ENCODE peak calls at places on chromosomes 12 and 14, in four cellular contexts. E is uterus, Q is RCC 7860, P is glomerular endothelial cell. A is an unnamed sample.

GRCh38 chr12:126051611-126052107 is 986.4 kb downstream of the AACS start:
- DNase-seq in E (no peak), Q (no peak), P (no peak), A (no peak)

GRCh38 chr12:104736307-104736706 is 221.8 kb downstream of the SLC41A2 start:
- DNase-seq in Q (no peak), P (no peak), E (no peak), A (no peak)

GRCh38 chr12:40010899-40011774 is 94.7 kb downstream of the SLC2A13 start:
- DNase-seq in P (peak), E (peak), Q (peak), A (peak)

GRCh38 chr14:94030571-94030970 is 4.4 kb downstream of the OTUB2 start:
- DNase-seq in P (no peak), E (no peak), Q (no peak), A (no peak)

GRCh38 chr12:108967869-108968540 is 52.9 kb downstream of the SVOP start:
- DNase-seq in P (no peak), E (no peak), Q (no peak), A (no peak)

GRCh38 chr14:24915958-24916595 is 133.9 kb downstream of the STXBP6 start:
- DNase-seq in Q (no peak), E (no peak), P (no peak), A (no peak)

GRCh38 chr12:64681200-64682052 is 71.1 kb downstream of the RASSF3 start:
- DNase-seq in Q (no peak), E (no peak), P (no peak), A (no peak)

GRCh38 chr12:65443038-65443437 is 164.6 kb downstream of the MSRB3 start:
- DNase-seq in E (no peak), Q (no peak), P (no peak), A (no peak)

GRCh38 chr12:13784504-13784903 is 196.9 kb downstream of the GRIN2B start:
- DNase-seq in E (no peak), Q (no peak), P (no peak), A (no peak)

GRCh38 chr14:88189040-88189839 is 133.8 kb downstream of the KCNK10 start:
- DNase-seq in E (peak), P (peak), Q (peak), A (peak)

GRCh38 chr14:37721976-37722659 is 126.7 kb downstream of the TTC6 start:
- DNase-seq in P (no peak), Q (peak), E (no peak), A (no peak)

GRCh38 chr12:59182660-59183455 is 262.6 kb upstream of the LRIG3 start:
- DNase-seq in P (no peak), Q (no peak), E (no peak), A (no peak)

GRCh38 chr12:66262737-66263136 is 39.6 kb upstream of the HELB start:
- DNase-seq in E (no peak), P (no peak), Q (no peak), A (no peak)

GRCh38 chr12:12741705-12742104 is 24.5 kb downstream of the CDKN1B start:
- DNase-seq in E (no peak), P (no peak), Q (no peak), A (no peak)

GRCh38 chr12:87687362-87687761 is 341.8 kb downstream of the C12orf50 start:
- DNase-seq in P (no peak), E (no peak), Q (peak), A (peak)

GRCh38 chr14:76778546-76779215 is 17.4 kb downstream of the VASH1 start:
- DNase-seq in E (no peak), P (no peak), Q (no peak), A (no peak)

GRCh38 chr12:64009321-64010068 is 165.0 kb downstream of the SRGAP1 start:
- DNase-seq in E (no peak), P (no peak), Q (peak), A (no peak)

GRCh38 chr14:20454359-20454644 is 310 bp downstream of the OSGEP start:
- DNase-seq in E (peak), P (no peak), Q (no peak), A (no peak)

GRCh38 chr14:38208825-38209562 is 1.3 kb downstream of the SSTR1 start:
- DNase-seq in P (no peak), E (no peak), Q (no peak), A (no peak)

GRCh38 chr14:59044707-59045106 is 143.8 kb upstream of the DAAM1 start:
- DNase-seq in E (no peak), Q (no peak), P (no peak), A (no peak)

GRCh38 chr12:14668591-14668990 is 27.8 kb downstream of the GUCY2C start:
- DNase-seq in Q (no peak), E (no peak), P (no peak), A (no peak)